ENCODE peak calls at places on chromosomes 2 and 18, in four cellular contexts. V is uterus, R is right atrium auricular region, M is fibroblast of lung. Z is an unnamed sample.
A peak's percentile ranks its signal among the peaks of the same experiment; 100 is the strongest.

GRCh38 chr2:126971481-126972271 is 73.0 kb downstream of the TEX51 start:
- DNase-seq in V (peak; percentile 81), R (peak; percentile 66), M (peak; percentile 58), Z (peak; percentile 34)

GRCh38 chr2:207133862-207134519 is 31.8 kb downstream of the KLF7 start:
- DNase-seq in V (peak; percentile 88), R (peak; percentile 92), M (peak; percentile 99), Z (no peak)

GRCh38 chr2:197184959-197185586 is 125.5 kb downstream of the ANKRD44 start:
- DNase-seq in V (peak; percentile 62), R (peak; percentile 88), M (peak; percentile 59), Z (peak; percentile 32)

GRCh38 chr2:172168917-172169346 is 66.2 kb upstream of the DLX2 start:
- DNase-seq in V (no peak), R (no peak), M (peak; percentile 29), Z (peak; percentile 33)

GRCh38 chr2:10810175-10811161 is 2.1 kb downstream of the PDIA6 start:
- DNase-seq in V (no peak), R (no peak), M (peak; percentile 42), Z (peak; percentile 45)

GRCh38 chr2:25651066-25651465 is 22.3 kb downstream of the DTNB start:
- DNase-seq in V (no peak), R (no peak), M (peak; percentile 42), Z (peak; percentile 25)

GRCh38 chr2:156401863-156402262 is 34.3 kb upstream of the GPD2 start:
- DNase-seq in V (no peak), R (no peak), M (no peak), Z (no peak)

GRCh38 chr2:100021798-100022197 is 120.6 kb downstream of the AFF3 start:
- DNase-seq in V (no peak), R (no peak), M (no peak), Z (no peak)

GRCh38 chr18:32242395-32242794 is 52.6 kb downstream of the MEP1B start:
- DNase-seq in V (no peak), R (no peak), M (no peak), Z (no peak)

GRCh38 chr2:217065695-217066405 is 206.0 kb upstream of the TNP1 start:
- DNase-seq in V (no peak), R (no peak), M (peak; percentile 99), Z (peak; percentile 42)

GRCh38 chr2:98910349-98911125 is 25.5 kb downstream of the CRACDL start:
- DNase-seq in V (no peak), R (peak; percentile 13), M (no peak), Z (no peak)

GRCh38 chr2:134107402-134107801 is 146.5 kb upstream of the MGAT5 start:
- DNase-seq in V (no peak), R (no peak), M (no peak), Z (no peak)

GRCh38 chr2:224122542-224122941 is 83.5 kb upstream of the SERPINE2 start:
- DNase-seq in V (no peak), R (no peak), M (no peak), Z (peak; percentile 51)

GRCh38 chr2:28768422-28768821 is 16.8 kb downstream of the PPP1CB start:
- DNase-seq in V (no peak), R (no peak), M (no peak), Z (no peak)
- H3K4me1 ChIP-seq in V (peaks cover 13% of the 10 kb centered on the region), R (peaks cover 87% of the 10 kb centered on the region), M (no peaks in the 10 kb centered on the region), Z (peaks cover 9% of the 10 kb centered on the region)

GRCh38 chr2:116718451-116718850 is 1096.0 kb upstream of the DDX18 start:
- DNase-seq in V (no peak), R (no peak), M (no peak), Z (no peak)
- H3K4me1 ChIP-seq in V (no peaks in the 10 kb centered on the region), R (no peaks in the 10 kb centered on the region), M (no peaks in the 10 kb centered on the region), Z (no peaks in the 10 kb centered on the region)

DNA sequence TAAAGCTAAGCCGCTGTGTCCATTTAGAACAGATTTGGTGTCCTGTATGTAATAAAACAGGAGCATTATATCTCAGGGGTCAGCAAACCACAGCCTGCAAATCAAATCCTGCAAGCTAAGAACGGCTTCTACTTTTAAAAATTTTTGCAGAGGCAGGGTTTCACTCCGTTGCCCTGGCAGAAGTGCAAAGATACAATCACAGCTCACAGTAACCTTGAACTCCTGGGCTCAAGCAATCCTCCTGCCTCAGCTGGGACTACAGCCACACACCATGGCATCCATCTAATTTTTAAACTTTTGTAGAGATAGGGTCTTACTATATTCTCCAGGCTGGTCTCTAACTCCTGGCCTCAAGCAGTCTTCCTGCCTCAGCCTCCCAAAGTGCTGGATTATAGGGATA is 28.6 kb upstream of the NPC1 start:
- DNase-seq in V (no peak), R (no peak), M (no peak), Z (no peak)
- H3K4me1 ChIP-seq in V (no peaks in the 10 kb centered on the region), R (peaks cover 12% of the 10 kb centered on the region), M (peaks cover 2% of the 10 kb centered on the region), Z (peaks cover 8% of the 10 kb centered on the region)

GRCh38 chr18:48889981-48890735 is 60.6 kb downstream of the SMAD7 start:
- DNase-seq in V (no peak), R (no peak), M (no peak), Z (no peak)
- H3K4me1 ChIP-seq in V (peaks cover 4% of the 10 kb centered on the region), R (peaks cover 30% of the 10 kb centered on the region), M (peaks cover 6% of the 10 kb centered on the region), Z (peaks cover 12% of the 10 kb centered on the region)

GRCh38 chr2:144479659-144480058 is 40.3 kb downstream of the ZEB2 start:
- DNase-seq in V (no peak), R (no peak), M (no peak), Z (no peak)
- H3K4me1 ChIP-seq in V (no peaks in the 10 kb centered on the region), R (peaks cover 85% of the 10 kb centered on the region), M (peaks cover 33% of the 10 kb centered on the region), Z (peaks cover 5% of the 10 kb centered on the region)

GRCh38 chr18:75209952-75210261 is 690 bp upstream of the TSHZ1 start:
- DNase-seq in V (no peak), R (no peak), M (no peak), Z (peak; percentile 35)

GRCh38 chr18:75207298-75208054 is 1.5 kb downstream of the PTGR3 start:
- DNase-seq in V (no peak), R (no peak), M (peak; percentile 72), Z (peak; percentile 40)

GRCh38 chr18:75209129-75209951 is at the start of gene PTGR3:
- DNase-seq in V (peak; percentile 81), R (peak; percentile 87), M (peak; percentile 87), Z (peak; percentile 81)

GRCh38 chr18:75208055-75208835 is 694 bp downstream of the PTGR3 start:
- DNase-seq in V (peak; percentile 46), R (no peak), M (peak; percentile 65), Z (peak; percentile 60)

DNA sequence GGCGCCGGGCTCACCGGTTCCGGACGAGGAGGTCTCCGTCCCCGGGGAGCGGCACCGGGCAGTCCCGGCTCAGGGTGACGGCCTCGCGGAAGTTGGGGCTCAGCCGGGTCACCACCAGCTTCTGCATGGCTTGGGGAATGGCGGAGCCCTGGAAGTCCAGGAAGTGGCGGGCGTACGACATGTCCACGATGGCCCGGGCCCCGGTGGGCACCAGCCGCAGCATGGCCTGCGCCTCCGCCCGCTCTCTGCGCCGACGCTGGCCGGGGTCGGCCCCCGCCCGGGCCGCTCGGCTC is 157 bp downstream of the PTGR3 start:
- DNase-seq in V (no peak), R (no peak), M (no peak), Z (no peak)
- H3K4me1 ChIP-seq in V (peaks cover 7% of the 10 kb centered on the region), R (peaks cover 62% of the 10 kb centered on the region), M (peaks cover 17% of the 10 kb centered on the region), Z (peaks cover 40% of the 10 kb centered on the region)

DNA sequence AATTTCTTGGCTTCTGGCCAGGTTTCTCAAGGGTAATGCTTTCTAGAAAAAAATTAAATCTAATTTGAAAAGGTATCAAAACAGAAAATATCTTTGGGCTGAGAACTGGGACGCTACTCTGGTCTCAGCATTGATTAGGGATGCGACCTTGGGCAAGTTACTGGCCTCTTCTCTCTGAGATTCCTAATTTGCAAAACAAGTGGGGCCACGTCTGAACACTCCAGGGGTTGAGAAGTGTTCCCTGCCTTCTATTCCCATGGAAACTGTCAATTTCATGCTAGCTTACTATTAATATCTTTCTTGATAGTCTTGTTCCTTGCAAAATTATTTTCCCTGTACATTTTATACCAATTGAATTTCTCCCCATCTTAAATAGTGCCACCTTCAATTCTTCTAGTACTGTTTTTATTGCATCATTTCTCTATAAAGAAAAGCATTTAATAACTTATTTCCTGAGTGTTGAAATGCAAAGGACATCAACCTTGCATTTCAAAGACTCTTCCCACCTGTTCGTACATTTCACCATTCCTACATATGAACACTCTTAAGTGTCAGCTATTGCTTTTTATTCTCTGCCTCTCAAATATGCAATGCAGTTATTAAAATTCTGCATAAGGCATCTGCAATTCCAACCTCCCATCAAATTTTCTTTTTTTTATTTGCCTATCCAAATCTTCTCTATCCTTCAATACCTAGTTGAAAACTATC is 118.3 kb upstream of the DSEL start:
- DNase-seq in V (no peak), R (no peak), M (no peak), Z (no peak)
- H3K4me1 ChIP-seq in V (no peaks in the 10 kb centered on the region), R (no peaks in the 10 kb centered on the region), M (no peaks in the 10 kb centered on the region), Z (no peaks in the 10 kb centered on the region)

GRCh38 chr2:240564191-240564570 is 4.0 kb downstream of the DUSP28 start:
- DNase-seq in V (no peak), R (peak; percentile 38), M (no peak), Z (no peak)
- H3K4me1 ChIP-seq in V (peaks cover 8% of the 10 kb centered on the region), R (peaks cover 56% of the 10 kb centered on the region), M (peaks cover 22% of the 10 kb centered on the region), Z (peaks cover 51% of the 10 kb centered on the region)

GRCh38 chr2:241815477-241816430 is 6.8 kb downstream of the NEU4 start:
- DNase-seq in V (no peak), R (no peak), M (no peak), Z (no peak)
- H3K4me1 ChIP-seq in V (no peaks in the 10 kb centered on the region), R (peaks cover 13% of the 10 kb centered on the region), M (no peaks in the 10 kb centered on the region), Z (no peaks in the 10 kb centered on the region)

GRCh38 chr2:54591551-54591950 is 131.9 kb upstream of the EML6 start:
- DNase-seq in V (no peak), R (no peak), M (no peak), Z (no peak)
- H3K4me1 ChIP-seq in V (peaks cover 12% of the 10 kb centered on the region), R (peaks cover 69% of the 10 kb centered on the region), M (peaks cover 3% of the 10 kb centered on the region), Z (peaks cover 10% of the 10 kb centered on the region)